ENCODE peak calls at places on chromosomes 4 and X, in eight cellular contexts. L is GM06990; M is CD4-positive, alpha-beta T cell; P is pancreas; K is GM13976; A is tibial artery; C is progenitor cell of endocrine pancreas; H is B cell. E is an unnamed sample.
A peak's percentile ranks its signal among the peaks of the same experiment; 100 is the strongest.

GRCh38 chr4:82528074-82528473 is 33.7 kb downstream of the TMEM150C start:
- DNase-seq in L (no peak), M (no peak), P (no peak), K (no peak), A (no peak), C (no peak), H (no peak), E (no peak)

GRCh38 chr4:125689839-125690238 is 375.1 kb downstream of the FAT4 start:
- DNase-seq in L (no peak), M (no peak), P (no peak), K (no peak), A (no peak), C (no peak), H (no peak), E (no peak)

GRCh38 chr4:169024762-169025161 is 14.7 kb upstream of the CBR4 start:
- DNase-seq in L (no peak), M (no peak), P (no peak), K (peak; percentile 65), A (no peak), C (no peak), H (peak; percentile 26), E (peak; percentile 61)

GRCh38 chrX:134676440-134676839 is 18.2 kb upstream of the PLAC1 start:
- DNase-seq in L (no peak), M (no peak), P (no peak), K (no peak), A (no peak), C (no peak), H (no peak), E (no peak)

GRCh38 chrX:46572295-46572936 is 1.1 kb upstream of the CHST7 start:
- DNase-seq in L (peak; percentile 50), M (no peak), P (no peak), K (peak; percentile 46), A (no peak), C (no peak), H (peak; percentile 37), E (peak; percentile 45)

GRCh38 chr4:62670509-62670908 is 1470.4 kb downstream of the ADGRL3 start:
- DNase-seq in L (no peak), M (no peak), P (no peak), K (no peak), A (no peak), C (no peak), H (no peak), E (no peak)

GRCh38 chr4:73066928-73067327 is 2.6 kb downstream of the COX18 start:
- DNase-seq in L (peak; percentile 20), M (no peak), P (no peak), K (no peak), A (no peak), C (no peak), H (peak; percentile 11), E (no peak)

GRCh38 chr4:53899544-53900274 is 164.7 kb downstream of the CHIC2 start:
- DNase-seq in L (no peak), M (no peak), P (no peak), K (no peak), A (no peak), C (no peak), H (no peak), E (no peak)

GRCh38 chr4:184628103-184628502 is 21.1 kb downstream of the CASP3 start:
- DNase-seq in L (no peak), M (no peak), P (no peak), K (no peak), A (no peak), C (no peak), H (no peak), E (no peak)

GRCh38 chr4:104896623-104897296 is 249.9 kb upstream of the TET2 start:
- DNase-seq in L (peak; percentile 26), M (no peak), P (no peak), K (no peak), A (no peak), C (no peak), H (no peak), E (no peak)

GRCh38 chr4:76840972-76841473 is 56.9 kb downstream of the SOWAHB start:
- DNase-seq in L (no peak), M (no peak), P (no peak), K (no peak), A (no peak), C (no peak), H (no peak), E (no peak)

GRCh38 chrX:118528089-118528753 is 32.6 kb downstream of the DOCK11 start:
- DNase-seq in L (peak; percentile 61), M (peak; percentile 20), P (no peak), K (peak; percentile 43), A (no peak), C (no peak), H (peak; percentile 53), E (peak; percentile 20)

GRCh38 chr4:167177925-167178324 is 56.4 kb downstream of the SPOCK3 start:
- DNase-seq in L (no peak), M (no peak), P (no peak), K (no peak), A (no peak), C (no peak), H (no peak), E (no peak)

GRCh38 chr4:153222790-153223417 is 18.7 kb downstream of the TRIM2 start:
- DNase-seq in L (peak; percentile 59), M (no peak), P (no peak), K (peak; percentile 65), A (peak; percentile 79), C (peak; percentile 30), H (peak; percentile 48), E (peak; percentile 70)

GRCh38 chr4:164856396-164856795 is 20.6 kb upstream of the APELA start:
- DNase-seq in L (no peak), M (no peak), P (no peak), K (no peak), A (no peak), C (no peak), H (no peak), E (no peak)

GRCh38 chrX:13009256-13009655 is 34.3 kb downstream of the TMSB4X start:
- DNase-seq in L (no peak), M (no peak), P (peak; percentile 48), K (no peak), A (no peak), C (no peak), H (no peak), E (no peak)

GRCh38 chr4:123821861-123822260 is 425.3 kb downstream of the SPRY1 start:
- DNase-seq in L (no peak), M (no peak), P (no peak), K (no peak), A (no peak), C (no peak), H (no peak), E (no peak)

GRCh38 chr4:107196312-107196711 is 160.2 kb upstream of the DKK2 start:
- DNase-seq in L (no peak), M (no peak), P (no peak), K (no peak), A (no peak), C (no peak), H (no peak), E (no peak)

GRCh38 chr4:101201421-101201820 is 145.9 kb downstream of the PPP3CA start:
- DNase-seq in L (no peak), M (no peak), P (no peak), K (no peak), A (no peak), C (no peak), H (no peak), E (no peak)

GRCh38 chrX:109638158-109638557 is 13.2 kb upstream of the KCNE5 start:
- DNase-seq in L (no peak), M (no peak), P (no peak), K (no peak), A (no peak), C (no peak), H (no peak), E (no peak)

GRCh38 chr4:175536852-175537453 is 275.1 kb downstream of the GPM6A start:
- DNase-seq in L (peak; percentile 25), M (no peak), P (no peak), K (peak; percentile 41), A (no peak), C (no peak), H (peak; percentile 40), E (peak; percentile 16)

GRCh38 chr4:181261279-181261678 is 981.9 kb upstream of the TENM3 start:
- DNase-seq in L (no peak), M (no peak), P (no peak), K (no peak), A (no peak), C (no peak), H (no peak), E (no peak)
- TF ChIP-seq CTCF in L (no peak), M (no peak), P (no peak), K (no peak), A (no peak), C (peak; percentile 54), H (no peak), E (no peak)

GRCh38 chr4:66688674-66689073 is 856.6 kb downstream of the CENPC start:
- DNase-seq in L (no peak), M (no peak), P (no peak), K (no peak), A (no peak), C (no peak), H (no peak), E (no peak)
- TF ChIP-seq CTCF in L (no peak), M (no peak), P (no peak), K (no peak), A (no peak), C (peak; percentile 37), H (no peak), E (no peak)

DNA sequence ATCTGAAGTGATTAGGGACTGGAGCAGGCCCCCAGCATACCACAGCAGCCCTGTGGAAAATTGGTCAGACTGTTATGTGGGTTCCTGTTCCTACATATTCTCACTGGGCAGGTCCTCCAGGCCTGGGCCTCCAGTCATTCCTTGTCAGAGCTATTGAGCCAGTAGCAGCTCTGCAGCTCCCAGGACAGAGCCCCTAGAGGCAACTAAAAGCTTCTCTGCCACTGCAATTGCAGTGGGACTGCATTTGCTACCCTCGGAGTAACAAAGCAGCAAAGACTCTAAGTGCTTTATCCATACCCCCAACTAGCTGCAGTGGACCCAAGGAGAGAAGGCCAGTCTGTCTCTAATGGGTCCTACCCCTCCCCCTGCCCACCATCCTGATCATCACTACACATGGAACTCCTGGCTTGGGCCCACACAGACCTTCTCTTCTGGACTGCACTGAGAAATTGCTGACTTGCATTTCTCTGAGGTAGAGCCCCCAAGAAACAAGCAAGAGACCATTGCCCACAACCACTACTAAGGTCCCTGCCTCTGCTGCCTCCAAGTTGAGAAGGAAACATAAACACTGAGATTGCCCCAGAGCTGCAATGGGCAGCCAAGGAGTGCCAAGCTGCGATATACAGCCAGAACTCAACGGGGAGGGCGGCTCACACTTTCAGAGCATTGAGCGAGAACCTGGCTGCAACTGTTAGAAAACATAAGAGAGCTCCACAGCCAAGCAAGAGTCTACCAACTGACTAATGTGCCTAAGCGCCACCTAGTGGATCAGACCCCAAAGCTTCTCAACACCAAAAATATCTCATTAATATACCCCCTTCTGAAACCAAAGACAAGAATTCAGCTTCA is 738.7 kb upstream of the NDST4 start:
- DNase-seq in L (peak; percentile 23), M (no peak), P (peak; percentile 31), K (peak; percentile 12), A (peak; percentile 55), C (peak; percentile 47), H (peak; percentile 3), E (peak; percentile 51)
- TF ChIP-seq CTCF in L (peak; percentile 80), M (no peak), P (no peak), K (peak; percentile 59), A (peak; percentile 10), C (peak; percentile 79), H (no peak), E (peak; percentile 72)

DNA sequence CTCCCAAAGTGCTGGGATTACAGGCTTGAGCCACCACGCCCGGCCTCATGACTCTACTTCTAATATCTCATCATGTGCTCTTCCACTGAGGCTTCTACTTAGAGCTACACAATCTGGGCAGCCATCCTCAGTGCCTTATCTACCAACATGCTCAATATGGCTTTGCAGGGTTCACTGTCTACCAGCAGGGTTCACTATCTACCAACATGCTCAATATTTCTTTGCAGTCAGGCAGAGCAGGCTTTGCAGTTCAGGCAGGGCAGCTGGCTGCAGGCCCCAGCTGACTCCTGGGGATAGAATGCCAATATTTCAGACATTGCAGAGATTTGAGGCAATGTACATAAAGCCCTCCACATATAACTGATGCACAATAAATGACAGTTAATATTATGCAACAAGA is 47.5 kb downstream of the PKD2 start:
- DNase-seq in L (no peak), M (no peak), P (no peak), K (peak; percentile 22), A (no peak), C (no peak), H (no peak), E (no peak)
- TF ChIP-seq CTCF in L (peak; percentile 24), M (no peak), P (no peak), K (no peak), A (peak; percentile 20), C (peak; percentile 61), H (no peak), E (peak; percentile 18)

E was measured in GM20000.